ENCODE peak calls at places on chromosomes 11 and 22, in four cellular contexts. One of them, this sample, is unnamed.

GRCh38 chr22:40363059-40363458 is 7.3 kb upstream of the SGSM3 start:
- DNase-seq in K562: no peak
- DNase-seq in small intestine: no peak
- DNase-seq in Peyer's patch: no peak
- DNase-seq in this sample: no peak

GRCh38 chr11:12216542-12217422 is 106.4 kb downstream of the MICAL2 start:
- DNase-seq in K562: peak; percentile 40
- DNase-seq in small intestine: no peak
- DNase-seq in Peyer's patch: no peak
- DNase-seq in this sample: no peak

GRCh38 chr11:128670631-128671030 is 23.2 kb upstream of the FLI1 start:
- DNase-seq in K562: no peak
- DNase-seq in small intestine: no peak
- DNase-seq in Peyer's patch: no peak
- DNase-seq in this sample: no peak

GRCh38 chr11:76152086-76152658 is 54.1 kb downstream of the WNT11 start:
- DNase-seq in K562: peak; percentile 92
- DNase-seq in small intestine: peak; percentile 86
- DNase-seq in Peyer's patch: peak; percentile 95
- DNase-seq in this sample: peak; percentile 56

GRCh38 chr11:26297179-26297970 is 34.6 kb upstream of the ANO3 start:
- DNase-seq in K562: peak; percentile 29
- DNase-seq in small intestine: peak; percentile 47
- DNase-seq in Peyer's patch: no peak
- DNase-seq in this sample: no peak

GRCh38 chr11:68096962-68097361 is 24.2 kb downstream of the CHKA start:
- DNase-seq in K562: no peak
- DNase-seq in small intestine: no peak
- DNase-seq in Peyer's patch: no peak
- DNase-seq in this sample: no peak

GRCh38 chr11:130219148-130219547 is 59.6 kb downstream of the ST14 start:
- DNase-seq in K562: no peak
- DNase-seq in small intestine: no peak
- DNase-seq in Peyer's patch: no peak
- DNase-seq in this sample: no peak

GRCh38 chr11:114319716-114320328 is 23.6 kb downstream of the NNMT start:
- DNase-seq in K562: no peak
- DNase-seq in small intestine: no peak
- DNase-seq in Peyer's patch: no peak
- DNase-seq in this sample: no peak

GRCh38 chr22:19533049-19533626 is 8.9 kb upstream of the CLDN5 start:
- DNase-seq in K562: no peak
- DNase-seq in small intestine: no peak
- DNase-seq in Peyer's patch: no peak
- DNase-seq in this sample: no peak

GRCh38 chr11:108666373-108666772 is 1.5 kb downstream of the DDX10 start:
- DNase-seq in K562: peak; percentile 50
- DNase-seq in small intestine: no peak
- DNase-seq in Peyer's patch: no peak
- DNase-seq in this sample: no peak

GRCh38 chr11:34468209-34468841 is 29.6 kb downstream of the CAT start:
- DNase-seq in K562: peak; percentile 64
- DNase-seq in small intestine: peak; percentile 36
- DNase-seq in Peyer's patch: peak; percentile 66
- DNase-seq in this sample: peak; percentile 48

GRCh38 chr11:42524534-42525227 is 787.1 kb upstream of the API5 start:
- DNase-seq in K562: peak; percentile 39
- DNase-seq in small intestine: peak; percentile 75
- DNase-seq in Peyer's patch: peak; percentile 65
- DNase-seq in this sample: no peak

GRCh38 chr22:20672732-20673131 is 101.2 kb upstream of the SERPIND1 start:
- DNase-seq in K562: no peak
- DNase-seq in small intestine: no peak
- DNase-seq in Peyer's patch: no peak
- DNase-seq in this sample: no peak
- H3K9me3 ChIP-seq in K562: no peaks in the 10 kb centered on the region
- H3K9me3 ChIP-seq in small intestine: no peaks in the 10 kb centered on the region
- H3K9me3 ChIP-seq in Peyer's patch: no peaks in the 10 kb centered on the region
- H3K9me3 ChIP-seq in this sample: no peaks in the 10 kb centered on the region

GRCh38 chr11:63998558-63999348 is 12.5 kb downstream of the OTUB1 start:
- DNase-seq in K562: no peak
- DNase-seq in small intestine: no peak
- DNase-seq in Peyer's patch: no peak
- DNase-seq in this sample: peak; percentile 28
- H3K4me3 ChIP-seq in K562: no peak overlapping the region
- H3K4me3 ChIP-seq in small intestine: peak overlapping the region; percentile 15
- H3K4me3 ChIP-seq in Peyer's patch: peak overlapping the region; percentile 44
- H3K4me3 ChIP-seq in this sample: no peak overlapping the region

GRCh38 chr11:94111660-94112059 is 17.0 kb upstream of the PANX1 start:
- DNase-seq in K562: no peak
- DNase-seq in small intestine: no peak
- DNase-seq in Peyer's patch: no peak
- DNase-seq in this sample: no peak
- H3K27ac ChIP-seq in K562: no peak overlapping the region
- H3K27ac ChIP-seq in small intestine: no peak overlapping the region
- H3K27ac ChIP-seq in Peyer's patch: no peak overlapping the region
- H3K27ac ChIP-seq in this sample: no peak overlapping the region

GRCh38 chr22:50343541-50343935 is 411 bp downstream of the PPP6R2 start:
- DNase-seq in K562: no peak
- DNase-seq in small intestine: no peak
- DNase-seq in Peyer's patch: no peak
- DNase-seq in this sample: peak; percentile 25
- H3K9me3 ChIP-seq in K562: no peaks in the 10 kb centered on the region
- H3K9me3 ChIP-seq in small intestine: no peaks in the 10 kb centered on the region
- H3K9me3 ChIP-seq in Peyer's patch: no peaks in the 10 kb centered on the region
- H3K9me3 ChIP-seq in this sample: no peaks in the 10 kb centered on the region

GRCh38 chr11:65293909-65294381 is 20.7 kb upstream of the CDC42EP2 start:
- DNase-seq in K562: no peak
- DNase-seq in small intestine: no peak
- DNase-seq in Peyer's patch: peak; percentile 62
- DNase-seq in this sample: no peak

GRCh38 chr11:65288706-65289536 is 25.7 kb upstream of the CDC42EP2 start:
- DNase-seq in K562: no peak
- DNase-seq in small intestine: no peak
- DNase-seq in Peyer's patch: no peak
- DNase-seq in this sample: no peak

GRCh38 chr11:65292866-65293265 is 21.8 kb upstream of the CDC42EP2 start:
- DNase-seq in K562: no peak
- DNase-seq in small intestine: no peak
- DNase-seq in Peyer's patch: no peak
- DNase-seq in this sample: no peak

GRCh38 chr11:65290448-65291165 is 24.1 kb upstream of the CDC42EP2 start:
- DNase-seq in K562: peak; percentile 56
- DNase-seq in small intestine: no peak
- DNase-seq in Peyer's patch: peak; percentile 88
- DNase-seq in this sample: no peak

GRCh38 chr11:65291613-65292012 is 23.1 kb upstream of the CDC42EP2 start:
- DNase-seq in K562: no peak
- DNase-seq in small intestine: no peak
- DNase-seq in Peyer's patch: no peak
- DNase-seq in this sample: no peak
- H3K4me3 ChIP-seq in K562: no peak overlapping the region
- H3K4me3 ChIP-seq in small intestine: no peak overlapping the region
- H3K4me3 ChIP-seq in Peyer's patch: no peak overlapping the region
- H3K4me3 ChIP-seq in this sample: no peak overlapping the region

DNA sequence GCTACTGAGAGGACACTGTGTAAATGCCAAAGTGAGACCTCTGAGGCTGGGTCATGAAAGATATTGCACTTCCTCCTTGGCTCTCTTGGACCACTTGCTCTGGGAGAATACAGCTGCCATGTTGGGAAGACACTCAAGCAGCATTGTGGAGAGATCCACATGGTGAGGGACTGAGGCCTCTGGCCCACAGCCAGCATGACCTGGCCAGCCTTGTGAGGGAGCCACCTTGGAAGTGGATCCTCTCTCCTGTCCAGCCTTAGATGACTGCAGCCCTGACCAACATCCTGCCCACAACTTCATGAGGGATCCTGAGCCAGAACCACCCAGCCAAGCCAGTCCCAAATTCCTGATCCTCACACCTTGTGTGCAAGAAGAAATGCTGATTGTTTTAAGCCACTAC is 30.4 kb downstream of the MB start:
- DNase-seq in K562: no peak
- DNase-seq in small intestine: no peak
- DNase-seq in Peyer's patch: no peak
- DNase-seq in this sample: no peak
- H3K27ac ChIP-seq in K562: no peak overlapping the region
- H3K27ac ChIP-seq in small intestine: no peak overlapping the region
- H3K27ac ChIP-seq in Peyer's patch: no peak overlapping the region
- H3K27ac ChIP-seq in this sample: no peak overlapping the region

DNA sequence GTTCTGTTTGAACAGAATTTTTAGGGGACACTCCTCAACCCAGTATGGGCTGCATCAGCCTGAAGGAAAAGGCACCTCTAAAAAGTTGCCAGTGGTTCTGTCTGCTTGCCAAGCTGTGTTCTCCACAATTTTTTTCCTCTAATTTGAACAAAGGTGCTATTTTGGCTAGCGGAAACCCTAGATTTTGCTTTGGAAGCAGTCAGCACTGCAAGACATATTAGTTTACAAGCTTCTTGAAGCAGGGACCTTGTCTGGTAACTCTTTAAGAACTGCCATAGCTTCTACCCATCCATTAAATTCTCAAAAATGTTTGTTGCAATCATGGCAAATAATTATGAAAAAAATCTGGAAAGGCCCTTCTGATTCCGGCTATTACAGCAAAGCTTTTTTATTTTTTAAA is 75.6 kb upstream of the HEPHL1 start:
- DNase-seq in K562: no peak
- DNase-seq in small intestine: no peak
- DNase-seq in Peyer's patch: no peak
- DNase-seq in this sample: no peak
- H3K9me3 ChIP-seq in K562: no peaks in the 10 kb centered on the region
- H3K9me3 ChIP-seq in small intestine: no peaks in the 10 kb centered on the region
- H3K9me3 ChIP-seq in Peyer's patch: no peaks in the 10 kb centered on the region
- H3K9me3 ChIP-seq in this sample: no peaks in the 10 kb centered on the region